ENCODE peak calls at places on chromosomes 6 and 20, in four cellular contexts. Q is K562, J is HepG2, R is GM12878. O is an unnamed sample.

GRCh38 chr20:56359212-56360132 is 698 bp downstream of the FAM210B start:
- DNase-seq in Q (peak), J (peak), R (no peak), O (peak)

GRCh38 chr20:24442909-24443308 is 26.5 kb upstream of the SYNDIG1 start:
- DNase-seq in Q (no peak), J (no peak), R (no peak), O (no peak)

GRCh38 chr6:144993870-144994269 is 708.7 kb downstream of the UTRN start:
- DNase-seq in Q (no peak), J (no peak), R (no peak), O (no peak)

GRCh38 chr6:82506526-82506925 is 142.9 kb downstream of the TPBG start:
- DNase-seq in Q (no peak), J (no peak), R (no peak), O (no peak)

GRCh38 chr6:4210619-4211419 is 75.4 kb upstream of the ECI2 start:
- DNase-seq in Q (peak), J (peak), R (no peak), O (peak)

GRCh38 chr6:168139121-168139520 is 60.1 kb upstream of the FRMD1 start:
- DNase-seq in Q (no peak), J (no peak), R (no peak), O (no peak)

GRCh38 chr6:112033824-112034223 is 20.1 kb upstream of the CCN6 start:
- DNase-seq in Q (no peak), J (no peak), R (no peak), O (no peak)

GRCh38 chr6:102520981-102521380 is 1127.5 kb downstream of the GRIK2 start:
- DNase-seq in Q (no peak), J (no peak), R (no peak), O (no peak)

GRCh38 chr6:110656492-110656891 is 158.8 kb downstream of the CDK19 start:
- DNase-seq in Q (no peak), J (peak), R (no peak), O (no peak)

GRCh38 chr6:33975631-33976424 is 170.1 kb downstream of the GRM4 start:
- DNase-seq in Q (no peak), J (no peak), R (no peak), O (no peak)

GRCh38 chr6:53691667-53692133 is 26.1 kb upstream of the KLHL31 start:
- DNase-seq in Q (no peak), J (no peak), R (peak), O (no peak)

GRCh38 chr20:57524511-57525176 is at the start of gene CTCFL:
- DNase-seq in Q (peak), J (no peak), R (no peak), O (no peak)

GRCh38 chr20:50635676-50636600 is 55.4 kb downstream of the RIPOR3 start:
- DNase-seq in Q (peak), J (peak), R (no peak), O (peak)

GRCh38 chr20:46930940-46931339 is 36.3 kb downstream of the EYA2 start:
- DNase-seq in Q (no peak), J (no peak), R (no peak), O (no peak)

GRCh38 chr6:41488392-41489129 is 57.6 kb upstream of the FOXP4 start:
- DNase-seq in Q (no peak), J (peak), R (peak), O (peak)

GRCh38 chr6:41757931-41758640 is 10.9 kb upstream of the PGC start:
- DNase-seq in Q (no peak), J (no peak), R (no peak), O (no peak)

GRCh38 chr6:138844203-138844602 is 48.3 kb downstream of the ECT2L start:
- DNase-seq in Q (no peak), J (peak), R (no peak), O (no peak)

GRCh38 chr20:10447028-10447427 is 11.9 kb downstream of the SLX4IP start:
- DNase-seq in Q (peak), J (peak), R (peak), O (peak)

GRCh38 chr20:34859826-34860545 is 12.7 kb downstream of the GGT7 start:
- DNase-seq in Q (no peak), J (no peak), R (no peak), O (no peak)

GRCh38 chr6:149211046-149211571 is 106.4 kb upstream of the TAB2 start:
- DNase-seq in Q (no peak), J (peak), R (no peak), O (no peak)

GRCh38 chr6:139857143-139857542 is 482.7 kb upstream of the CITED2 start:
- DNase-seq in Q (no peak), J (no peak), R (no peak), O (no peak)

GRCh38 chr6:139856562-139856961 is 482.1 kb upstream of the CITED2 start:
- DNase-seq in Q (no peak), J (no peak), R (no peak), O (no peak)

GRCh38 chr6:139860193-139860592 is 485.7 kb upstream of the CITED2 start:
- DNase-seq in Q (no peak), J (no peak), R (no peak), O (no peak)

GRCh38 chr6:139855741-139856206 is 481.3 kb upstream of the CITED2 start:
- DNase-seq in Q (no peak), J (no peak), R (no peak), O (no peak)

DNA sequence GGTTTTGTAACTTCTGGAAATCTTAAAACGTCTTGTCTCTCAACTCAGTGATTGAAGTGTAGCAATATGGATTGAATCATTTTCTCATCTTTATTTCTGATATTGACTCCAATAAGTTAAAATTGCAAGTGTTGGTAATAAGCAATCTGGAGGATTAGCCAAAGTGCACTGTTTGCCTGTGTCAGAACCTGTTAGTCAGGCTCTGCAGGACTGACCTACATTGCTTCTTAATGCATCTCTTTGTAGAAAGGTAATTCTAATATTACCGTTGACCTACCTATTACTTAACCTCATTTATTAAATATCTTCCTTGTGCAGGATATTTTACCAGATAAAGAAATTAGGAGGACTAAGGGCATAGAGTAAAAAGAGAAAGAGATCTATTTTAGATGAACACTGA is 484.0 kb upstream of the CITED2 start:
- DNase-seq in Q (no peak), J (no peak), R (no peak), O (no peak)
- TF ChIP-seq TARDBP in Q (no peak), J (no peak), R (no peak), O (no peak)

GRCh38 chr6:2651536-2651935 is 99.2 kb downstream of the MYLK4 start:
- DNase-seq in Q (no peak), J (no peak), R (no peak), O (no peak)
- TF ChIP-seq SP1 in Q (no peak), J (no peak), R (no peak), O (no peak)

GRCh38 chr6:73388800-73389512 is 5.7 kb upstream of the DDX43 start:
- DNase-seq in Q (peak), J (peak), R (no peak), O (peak)

GRCh38 chr6:73389854-73390253 is 4.8 kb upstream of the DDX43 start:
- DNase-seq in Q (no peak), J (no peak), R (no peak), O (no peak)

GRCh38 chr6:73391735-73392134 is 2.9 kb upstream of the DDX43 start:
- DNase-seq in Q (no peak), J (no peak), R (no peak), O (no peak)

GRCh38 chr6:73393278-73393677 is 1.4 kb upstream of the DDX43 start:
- DNase-seq in Q (no peak), J (no peak), R (no peak), O (no peak)

GRCh38 chr6:73388433-73388799 is 6.2 kb upstream of the DDX43 start:
- DNase-seq in Q (no peak), J (no peak), R (no peak), O (no peak)
- TF ChIP-seq FOXK2 in Q (no peak), J (no peak), R (no peak), O (no peak)

DNA sequence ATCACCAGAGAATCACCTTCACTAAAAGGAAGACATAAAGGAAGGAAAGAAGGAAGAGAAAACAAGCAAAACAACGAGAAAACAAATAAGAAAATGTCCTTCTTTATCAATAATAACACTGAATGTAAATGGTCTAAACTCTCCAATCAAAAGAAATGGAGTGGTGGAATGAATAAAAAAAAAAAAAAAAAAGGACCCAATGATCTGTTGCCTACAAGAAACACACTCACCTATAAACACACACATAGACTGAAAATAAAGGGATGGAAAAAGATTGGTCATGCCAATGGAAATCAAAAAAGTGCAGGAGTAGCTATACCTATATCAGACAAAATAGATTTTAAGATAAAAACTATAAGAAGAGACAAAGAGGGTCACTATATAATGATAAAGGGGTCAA is 30.2 kb upstream of the HLA-E start:
- DNase-seq in Q (no peak), J (no peak), R (no peak), O (no peak)
- TF ChIP-seq TARDBP in Q (no peak), J (no peak), R (no peak), O (no peak)

GRCh38 chr6:89186762-89187161 is 30.4 kb downstream of the GABRR1 start:
- DNase-seq in Q (no peak), J (no peak), R (no peak), O (no peak)

GRCh38 chr6:89180112-89180511 is 34.3 kb downstream of the PM20D2 start:
- DNase-seq in Q (no peak), J (no peak), R (no peak), O (no peak)

GRCh38 chr6:89184344-89184743 is 32.8 kb downstream of the GABRR1 start:
- DNase-seq in Q (peak), J (no peak), R (no peak), O (no peak)

GRCh38 chr6:89183294-89183693 is 33.9 kb downstream of the GABRR1 start:
- DNase-seq in Q (no peak), J (no peak), R (no peak), O (no peak)

DNA sequence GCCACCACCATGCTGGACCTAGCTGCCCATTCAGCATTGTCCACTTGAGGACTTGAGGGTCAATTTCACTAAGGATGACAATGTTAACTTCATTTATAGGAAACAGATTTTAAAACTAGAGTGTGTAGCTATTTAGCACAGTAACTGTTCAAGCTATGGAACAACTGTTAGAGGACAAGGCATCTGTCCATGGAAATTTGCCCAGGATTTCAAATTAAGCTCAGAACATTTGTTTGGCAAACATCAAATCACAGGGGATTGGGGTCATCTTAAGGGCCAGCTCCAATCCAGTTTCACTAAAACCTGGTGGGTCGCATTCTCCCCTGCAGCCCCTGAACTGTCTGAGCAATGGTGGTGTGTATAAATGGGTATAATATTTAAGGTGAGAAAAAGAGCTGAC is 35.1 kb downstream of the PM20D2 start:
- DNase-seq in Q (no peak), J (no peak), R (no peak), O (no peak)
- TF ChIP-seq SP1 in Q (no peak), J (no peak), R (no peak), O (no peak)